ENCODE peak calls at places on chromosome 5, in five cellular contexts. H is SK-N-SH, X is OCI-LY7, Z is neural progenitor cell, Y is HCT116. U is an unnamed sample.

GRCh38 chr5:16776611-16777251 is 159.4 kb downstream of the MYO10 start:
- DNase-seq in H (no peak), X (no peak), Z (peak), Y (no peak), U (no peak)

GRCh38 chr5:1659100-1660036 is 135.6 kb upstream of the LPCAT1 start:
- DNase-seq in H (peak), X (no peak), Z (no peak), Y (no peak), U (no peak)

GRCh38 chr5:158180407-158180806 is 321.5 kb upstream of the CLINT1 start:
- DNase-seq in H (no peak), X (no peak), Z (no peak), Y (no peak), U (no peak)

GRCh38 chr5:116084231-116084630 is 594 bp upstream of the COMMD10 start:
- DNase-seq in H (peak), X (peak), Z (peak), Y (no peak), U (no peak)

GRCh38 chr5:150295741-150296486 is 6.3 kb upstream of the CAMK2A start:
- DNase-seq in H (no peak), X (no peak), Z (no peak), Y (no peak), U (no peak)

GRCh38 chr5:16773990-16774389 is 157.2 kb upstream of the RETREG1 start:
- DNase-seq in H (no peak), X (no peak), Z (peak), Y (no peak), U (no peak)

GRCh38 chr5:75044406-75044805 is 8.0 kb downstream of the GCNT4 start:
- DNase-seq in H (no peak), X (no peak), Z (no peak), Y (peak), U (no peak)

GRCh38 chr5:85428426-85428934 is 1043.8 kb upstream of the EDIL3 start:
- DNase-seq in H (no peak), X (no peak), Z (no peak), Y (no peak), U (no peak)

GRCh38 chr5:120735076-120735475 is 271.0 kb downstream of the PRR16 start:
- DNase-seq in H (no peak), X (no peak), Z (no peak), Y (no peak), U (no peak)

GRCh38 chr5:160445132-160445531 is 23.5 kb downstream of the PTTG1 start:
- DNase-seq in H (no peak), X (no peak), Z (no peak), Y (no peak), U (no peak)

DNA sequence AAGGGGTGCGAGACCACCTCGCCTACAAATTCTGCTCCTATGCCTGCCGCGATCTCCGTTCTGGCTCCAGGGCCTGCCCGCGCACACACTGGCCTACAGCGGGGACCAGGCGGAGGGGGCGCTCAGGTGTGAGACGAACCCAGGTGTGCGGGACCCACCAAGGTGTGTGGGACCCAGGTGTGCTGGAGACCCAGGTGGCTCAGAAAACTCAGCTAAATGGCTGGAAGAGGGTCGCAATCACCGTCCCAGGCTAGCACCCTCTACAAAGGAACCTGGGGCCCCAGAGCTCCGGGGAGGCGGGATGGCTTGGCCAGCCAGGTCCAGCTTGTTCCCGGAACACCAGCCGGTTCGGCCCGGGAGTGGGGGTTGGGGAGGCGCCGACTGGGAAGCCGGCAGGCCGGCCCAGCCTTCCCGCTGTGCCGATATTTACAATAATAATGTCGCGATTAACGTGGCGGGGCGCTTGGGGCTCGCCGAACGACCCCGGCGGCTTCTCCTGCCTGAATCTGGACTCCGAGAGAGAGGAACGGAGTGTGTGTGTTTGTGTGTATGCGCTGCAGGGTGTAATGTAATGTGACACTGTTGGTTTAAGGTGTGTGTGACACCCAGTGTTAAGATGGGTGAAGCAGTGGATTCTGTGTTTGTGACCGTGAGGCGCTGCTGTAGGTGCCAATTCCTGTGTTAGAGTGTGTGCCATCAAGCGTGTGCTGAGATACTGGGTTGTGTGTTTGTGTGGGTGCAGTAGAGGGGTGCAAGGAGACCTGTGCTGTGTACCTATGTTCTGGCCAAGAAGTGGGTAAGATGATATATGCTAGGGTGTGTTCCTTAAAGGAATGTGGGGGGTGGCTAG is 1.4 kb downstream of the PCDH1 start:
- DNase-seq in H (no peak), X (no peak), Z (peak), Y (no peak), U (no peak)
- H3K27ac ChIP-seq in H (no peak), X (no peak), Z (peak), Y (peak), U (no peak)

GRCh38 chr5:171386006-171386671 is 1.5 kb upstream of the NPM1 start:
- DNase-seq in H (no peak), X (no peak), Z (no peak), Y (no peak), U (no peak)

GRCh38 chr5:171388816-171389168 is 1.1 kb downstream of the NPM1 start:
- DNase-seq in H (no peak), X (no peak), Z (peak), Y (no peak), U (no peak)

GRCh38 chr5:171387255-171387969 is at the start of gene NPM1:
- DNase-seq in H (peak), X (peak), Z (peak), Y (peak), U (peak)

GRCh38 chr5:171387970-171388815 is 544 bp downstream of the NPM1 start:
- DNase-seq in H (peak), X (peak), Z (peak), Y (no peak), U (peak)

GRCh38 chr5:171386861-171387254 is 791 bp upstream of the NPM1 start:
- DNase-seq in H (peak), X (no peak), Z (peak), Y (no peak), U (no peak)
- TF ChIP-seq EZH2phosphoT487 in H (no peak), X (no peak), Z (no peak), Y (no peak), U (no peak)

DNA sequence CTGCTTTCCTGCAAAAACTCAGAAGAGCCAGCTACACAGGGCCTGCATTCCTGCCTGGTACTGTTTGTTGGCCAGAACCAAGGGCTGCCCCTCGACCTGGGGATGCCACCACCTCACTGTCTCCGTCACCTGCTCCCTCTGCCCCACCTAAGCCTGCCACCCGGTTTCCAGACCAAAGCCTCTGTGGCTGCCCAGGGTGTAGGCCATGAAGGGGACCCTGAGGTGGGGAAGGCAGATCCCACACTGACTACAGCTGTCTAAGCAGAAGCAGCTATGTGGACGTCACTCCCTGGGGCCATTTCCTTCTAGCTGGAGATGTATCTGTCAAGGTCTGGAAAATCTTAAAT is 35.8 kb downstream of the RASGEF1C start:
- DNase-seq in H (no peak), X (no peak), Z (no peak), Y (no peak), U (no peak)
- H3K27ac ChIP-seq in H (no peak), X (no peak), Z (no peak), Y (no peak), U (no peak)

DNA sequence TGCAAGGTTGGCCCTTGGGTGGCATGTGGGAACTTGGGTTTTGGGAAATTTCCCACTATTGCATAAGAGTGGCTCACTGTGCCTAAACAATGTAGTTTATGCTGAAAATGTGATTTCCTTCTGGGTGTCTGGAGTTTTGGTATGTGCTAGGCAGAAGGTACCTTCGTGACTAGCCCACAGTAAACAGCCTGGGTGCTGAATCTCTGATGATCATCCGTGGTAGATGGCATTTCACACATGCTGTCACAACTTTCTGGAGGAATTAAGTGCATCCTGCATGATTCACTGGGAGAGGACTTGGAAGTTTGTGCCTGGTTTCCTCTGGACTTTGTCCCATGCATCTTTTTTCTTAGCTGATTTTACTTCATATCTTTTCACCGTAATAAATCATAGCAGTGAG is 64.5 kb downstream of the LNPEP start:
- DNase-seq in H (no peak), X (no peak), Z (no peak), Y (no peak), U (no peak)
- TF ChIP-seq EZH2phosphoT487 in H (no peak), X (no peak), Z (no peak), Y (no peak), U (no peak)

GRCh38 chr5:138615461-138615860 is 40.3 kb upstream of the HSPA9 start:
- DNase-seq in H (no peak), X (no peak), Z (no peak), Y (no peak), U (no peak)

GRCh38 chr5:138611295-138612220 is 36.4 kb upstream of the HSPA9 start:
- DNase-seq in H (peak), X (no peak), Z (peak), Y (no peak), U (no peak)

GRCh38 chr5:138606378-138606777 is 31.2 kb upstream of the HSPA9 start:
- DNase-seq in H (no peak), X (no peak), Z (peak), Y (no peak), U (no peak)

GRCh38 chr5:138605254-138605972 is 30.2 kb upstream of the HSPA9 start:
- DNase-seq in H (no peak), X (peak), Z (no peak), Y (no peak), U (peak)

DNA sequence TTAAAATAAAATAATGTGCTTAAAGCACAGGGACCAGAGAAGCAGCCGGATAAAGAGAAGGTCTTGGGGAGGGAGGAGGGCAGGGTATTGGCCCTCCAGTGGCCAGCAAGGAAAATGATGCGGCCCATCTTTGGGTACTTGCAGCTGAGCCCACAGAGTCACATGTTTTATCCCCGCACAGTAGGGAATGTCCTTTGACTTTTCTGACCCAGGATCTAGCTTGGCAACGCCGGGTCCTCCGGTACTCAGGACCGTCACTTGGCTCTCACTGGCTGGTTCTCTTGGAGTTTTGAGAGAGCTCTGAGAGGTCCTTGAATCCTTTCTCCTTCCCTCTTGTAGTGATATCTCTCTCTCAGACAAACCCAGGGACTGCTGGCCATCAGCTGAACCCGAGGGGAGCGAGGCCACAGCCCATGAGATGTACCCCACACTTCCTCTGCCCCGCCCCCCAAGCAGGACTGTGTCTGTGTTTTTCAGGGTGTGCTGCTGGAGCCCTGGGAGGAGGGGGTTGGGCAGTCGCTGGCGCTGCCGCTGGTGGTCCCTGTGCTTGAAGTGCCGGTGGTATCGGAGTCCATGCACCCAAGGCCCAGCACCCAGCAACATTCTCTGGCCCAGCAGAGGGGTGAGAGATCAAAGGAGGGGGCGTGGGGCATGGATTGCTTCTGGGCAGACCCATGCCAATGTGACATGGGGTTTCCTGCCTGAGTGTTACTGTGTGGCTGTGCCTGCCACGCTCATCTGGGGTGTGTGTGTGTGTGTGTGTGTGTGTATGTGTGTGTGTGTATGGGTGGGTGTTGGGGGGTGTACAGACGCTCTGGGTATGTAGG is 35.5 kb upstream of the HSPA9 start:
- DNase-seq in H (peak), X (no peak), Z (peak), Y (no peak), U (no peak)
- H3K27ac ChIP-seq in H (peak), X (no peak), Z (no peak), Y (no peak), U (no peak)

U was measured in MM.1S.